ENCODE peak calls at places on chromosomes 3 and 15, in five cellular contexts. N is HCT116, U is iPS DF 6.9, Z is ovary, Q is upper lobe of right lung. B is an unnamed sample.

GRCh38 chr3:127585163-127585812 is 5.2 kb downstream of the TPRA1 start:
- DNase-seq in N (no peak), Q (no peak), Z (no peak), U (no peak), B (no peak)

GRCh38 chr15:25700916-25701315 is 162.2 kb downstream of the ATP10A start:
- DNase-seq in Z (no peak), U (no peak), Q (no peak), N (no peak), B (peak; percentile 24)

GRCh38 chr15:96014939-96015338 is 315.6 kb upstream of the NR2F2 start:
- DNase-seq in U (no peak), Z (no peak), N (no peak), Q (no peak), B (no peak)

GRCh38 chr3:126468028-126468891 is 7.4 kb downstream of the ZXDC start:
- DNase-seq in Q (peak; percentile 73), N (no peak), Z (no peak), U (no peak), B (no peak)

GRCh38 chr3:10935846-10936631 is 56.5 kb upstream of the SLC6A1 start:
- DNase-seq in Z (no peak), N (no peak), Q (peak; percentile 31), U (no peak), B (no peak)

GRCh38 chr3:14814473-14814872 is 4.3 kb upstream of the FGD5 start:
- DNase-seq in Z (no peak), N (no peak), U (no peak), Q (no peak), B (no peak)

GRCh38 chr3:13718000-13718399 is 161.9 kb downstream of the WNT7A start:
- DNase-seq in Z (no peak), Q (peak; percentile 13), N (no peak), U (no peak), B (no peak)

GRCh38 chr3:59726279-59726678 is 676.5 kb upstream of the CFAP20DC start:
- DNase-seq in U (no peak), Z (no peak), N (no peak), Q (no peak), B (no peak)

GRCh38 chr15:68819451-68820204 is 1.1 kb downstream of the ANP32A start:
- DNase-seq in U (no peak), Q (peak; percentile 72), N (no peak), Z (peak; percentile 54), B (peak; percentile 63)

GRCh38 chr3:39819517-39820298 is 10.3 kb downstream of the MYRIP start:
- DNase-seq in Z (no peak), Q (no peak), U (no peak), N (no peak), B (no peak)

GRCh38 chr15:53527996-53528395 is 231.5 kb downstream of the WDR72 start:
- DNase-seq in Z (no peak), U (no peak), Q (no peak), N (no peak), B (no peak)

GRCh38 chr3:133425898-133426297 is 26.0 kb downstream of the BFSP2 start:
- DNase-seq in Q (no peak), Z (no peak), N (no peak), U (no peak), B (no peak)

GRCh38 chr3:87145553-87145952 is 81.6 kb upstream of the CHMP2B start:
- DNase-seq in Q (no peak), Z (no peak), N (peak; percentile 42), U (peak; percentile 66), B (no peak)

GRCh38 chr15:29566914-29567313 is 255.4 kb downstream of the TJP1 start:
- DNase-seq in Q (no peak), N (no peak), U (no peak), Z (no peak), B (no peak)

GRCh38 chr3:188522115-188522514 is 368.2 kb downstream of the LPP start:
- DNase-seq in Z (no peak), U (no peak), Q (no peak), N (no peak), B (no peak)

GRCh38 chr3:194103475-194103874 is 32.5 kb upstream of the HES1 start:
- DNase-seq in N (no peak), Z (no peak), Q (no peak), U (no peak), B (no peak)

GRCh38 chr3:127694467-127695215 is 21.9 kb downstream of the ABTB1 start:
- DNase-seq in Q (peak; percentile 69), Z (peak; percentile 18), N (peak; percentile 38), U (no peak), B (peak; percentile 82)

GRCh38 chr3:27721717-27722564 is at the start of gene EOMES:
- DNase-seq in U (no peak), N (peak; percentile 73), Q (no peak), Z (no peak), B (peak; percentile 49)

GRCh38 chr3:175552929-175553328 is 693.8 kb downstream of the NAALADL2 start:
- DNase-seq in U (no peak), Z (no peak), N (no peak), Q (no peak), B (no peak)

GRCh38 chr3:4999626-5000184 is 20.5 kb downstream of the BHLHE40 start:
- DNase-seq in N (no peak), Q (no peak), Z (no peak), U (no peak), B (no peak)
- H3K27ac ChIP-seq in N (no peak overlapping the region), Q (no peak overlapping the region), Z (no peak overlapping the region), U (no peak overlapping the region), B (no peak overlapping the region)

GRCh38 chr3:124999317-124999716 is 56.5 kb downstream of the HEG1 start:
- DNase-seq in U (no peak), Z (no peak), N (no peak), Q (no peak), B (no peak)

GRCh38 chr3:125001557-125002413 is 54.0 kb downstream of the HEG1 start:
- DNase-seq in Q (no peak), Z (no peak), U (no peak), N (no peak), B (no peak)

GRCh38 chr3:124998247-124998630 is 57.6 kb downstream of the HEG1 start:
- DNase-seq in U (no peak), N (no peak), Z (no peak), Q (no peak), B (no peak)

GRCh38 chr3:125000661-125001060 is 55.1 kb downstream of the HEG1 start:
- DNase-seq in U (no peak), N (no peak), Z (no peak), Q (no peak), B (no peak)

DNA sequence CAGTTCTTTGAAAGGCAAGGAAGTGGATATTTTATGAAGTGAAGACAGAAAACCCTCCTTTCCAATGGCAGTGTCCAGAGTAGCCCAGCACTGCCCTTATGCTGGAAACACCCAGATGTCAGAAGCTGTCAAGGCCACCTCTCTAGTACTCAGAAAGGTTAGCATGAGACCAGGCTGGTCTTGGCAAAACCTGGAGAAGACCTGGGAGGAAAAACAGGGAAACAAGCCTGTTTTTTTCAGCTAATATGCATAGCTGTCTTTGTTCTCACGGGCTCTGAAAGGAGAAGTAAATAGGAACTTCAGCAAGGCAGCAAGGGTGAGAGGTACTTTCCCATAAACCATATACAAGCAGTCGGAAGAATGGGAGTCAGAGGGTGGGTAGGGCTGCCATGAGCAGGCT is 55.9 kb downstream of the HEG1 start:
- DNase-seq in N (no peak), Q (no peak), Z (no peak), U (no peak), B (peak; percentile 41)
- H3K27ac ChIP-seq in N (no peak overlapping the region), Q (no peak overlapping the region), Z (no peak overlapping the region), U (no peak overlapping the region), B (peak overlapping the region; percentile 57)

GRCh38 chr3:55579499-55579898 is 92.4 kb upstream of the WNT5A start:
- DNase-seq in U (no peak), Q (no peak), Z (no peak), N (no peak), B (no peak)
- H3K27ac ChIP-seq in U (no peak overlapping the region), Q (no peak overlapping the region), Z (no peak overlapping the region), N (no peak overlapping the region), B (no peak overlapping the region)

GRCh38 chr3:187017511-187018230 is 87.3 kb downstream of the ST6GAL1 start:
- DNase-seq in Q (no peak), U (no peak), N (no peak), Z (no peak), B (no peak)
- H3K27ac ChIP-seq in Q (no peak overlapping the region), U (no peak overlapping the region), N (no peak overlapping the region), Z (no peak overlapping the region), B (no peak overlapping the region)

GRCh38 chr3:171745577-171746319 is 64.5 kb downstream of the PLD1 start:
- DNase-seq in Q (no peak), N (no peak), Z (no peak), U (no peak), B (peak; percentile 55)

GRCh38 chr3:171741377-171741776 is 68.9 kb downstream of the PLD1 start:
- DNase-seq in N (no peak), U (no peak), Q (no peak), Z (no peak), B (no peak)

GRCh38 chr3:171747223-171747920 is 62.9 kb downstream of the PLD1 start:
- DNase-seq in U (no peak), Z (no peak), N (no peak), Q (no peak), B (no peak)

GRCh38 chr3:171743327-171744054 is 66.8 kb downstream of the PLD1 start:
- DNase-seq in U (no peak), Q (no peak), N (no peak), Z (no peak), B (no peak)

GRCh38 chr3:171744055-171744741 is 66.1 kb downstream of the PLD1 start:
- DNase-seq in U (no peak), Q (no peak), Z (no peak), N (no peak), B (no peak)
- H3K27ac ChIP-seq in U (no peak overlapping the region), Q (no peak overlapping the region), Z (no peak overlapping the region), N (no peak overlapping the region), B (no peak overlapping the region)

GRCh38 chr3:55163421-55163820 is 235.6 kb upstream of the LRTM1 start:
- DNase-seq in Q (no peak), Z (no peak), N (no peak), U (no peak), B (no peak)
- H3K27ac ChIP-seq in Q (no peak overlapping the region), Z (no peak overlapping the region), N (no peak overlapping the region), U (no peak overlapping the region), B (no peak overlapping the region)

DNA sequence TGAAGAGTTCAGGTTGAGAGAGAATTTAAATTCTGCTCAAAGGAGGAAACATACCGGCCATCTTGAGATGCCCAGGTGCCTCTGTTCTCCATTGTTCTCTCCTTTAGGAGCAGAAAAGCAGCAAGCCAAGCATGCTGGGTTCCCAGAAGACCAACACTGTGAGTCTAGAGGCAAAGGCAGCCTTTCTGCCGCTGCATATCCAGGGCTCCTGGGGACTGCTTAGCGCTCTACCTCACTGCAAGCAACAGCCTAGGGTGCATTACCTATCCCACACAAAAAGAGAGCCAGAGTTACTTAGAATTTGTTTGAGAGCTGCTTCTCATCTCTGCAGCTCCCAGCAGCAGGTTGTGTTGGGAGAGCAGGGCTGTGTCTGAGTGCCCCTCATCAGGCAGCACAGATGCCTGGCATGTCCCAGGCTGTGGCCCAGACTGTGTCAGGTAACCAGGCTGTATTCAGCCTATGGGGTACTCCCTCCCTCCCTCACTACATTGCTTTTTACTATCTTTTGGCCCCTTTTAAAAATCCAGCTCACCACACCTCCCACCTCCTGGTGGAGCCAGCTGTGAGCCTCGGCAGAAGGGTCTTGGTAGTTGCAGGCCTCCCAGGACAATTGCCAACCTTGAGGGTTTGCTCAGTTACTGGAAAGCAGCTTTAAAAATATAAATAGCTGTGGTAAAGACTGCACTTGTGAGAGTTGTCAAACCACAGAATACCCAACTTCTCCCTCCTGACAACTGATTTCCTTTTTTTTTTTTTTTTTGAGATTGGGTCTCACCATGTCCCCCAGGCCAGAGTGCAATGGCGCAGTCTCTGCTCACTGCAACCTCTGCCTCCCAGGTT is 30.2 kb downstream of the BCL2L10 start:
- DNase-seq in Q (no peak), Z (no peak), N (no peak), U (no peak), B (no peak)
- H3K27ac ChIP-seq in Q (no peak overlapping the region), Z (no peak overlapping the region), N (no peak overlapping the region), U (no peak overlapping the region), B (no peak overlapping the region)

B was measured in pancreas.